ENCODE peak calls at places on chromosomes 16 and 17, in seven cellular contexts. L, W, F, R, X, D and J are unnamed samples.

GRCh38 chr16:85523602-85524364 is 89.3 kb upstream of the GSE1 start:
- DNase-seq in R (no peak), D (peak), W (peak), X (no peak), L (no peak), F (peak), J (no peak)

GRCh38 chr17:38728290-38728831 is 1.8 kb upstream of the CISD3 start:
- DNase-seq in F (no peak), D (no peak), W (no peak), X (no peak), R (peak), L (no peak), J (no peak)

GRCh38 chr16:27414803-27415431 is 12.9 kb downstream of the IL21R start:
- DNase-seq in D (no peak), R (no peak), X (no peak), F (no peak), L (no peak), W (no peak), J (no peak)

GRCh38 chr16:86892509-86892908 is 314.2 kb downstream of the FOXL1 start:
- DNase-seq in R (no peak), D (no peak), W (no peak), F (no peak), X (no peak), L (no peak), J (no peak)

GRCh38 chr16:86432048-86432447 is 78.3 kb upstream of the FOXF1 start:
- DNase-seq in D (no peak), R (no peak), X (no peak), L (no peak), W (no peak), F (no peak), J (no peak)

GRCh38 chr17:38730526-38731379 is 612 bp downstream of the CISD3 start:
- DNase-seq in W (peak), R (peak), L (peak), X (peak), D (peak), F (peak), J (peak)

GRCh38 chr17:40518401-40519088 is 17.1 kb upstream of the TNS4 start:
- DNase-seq in F (peak), D (peak), X (no peak), L (peak), R (no peak), W (peak), J (no peak)

GRCh38 chr16:35881654-35882053 is 2422.2 kb downstream of the TP53TG3F start:
- DNase-seq in L (no peak), F (no peak), W (no peak), R (no peak), D (no peak), X (no peak), J (no peak)

GRCh38 chr16:47826070-47826469 is 329.7 kb downstream of the ABCC12 start:
- DNase-seq in F (no peak), W (no peak), R (no peak), X (no peak), L (no peak), D (no peak), J (no peak)

GRCh38 chr16:77582956-77583355 is 139.4 kb upstream of the NUDT7 start:
- DNase-seq in R (no peak), F (no peak), L (no peak), D (peak), X (no peak), W (no peak), J (no peak)

GRCh38 chr17:72560303-72561247 is 439.8 kb downstream of the SOX9 start:
- DNase-seq in W (peak), R (peak), L (peak), D (peak), F (peak), X (peak), J (no peak)

GRCh38 chr16:12900599-12901203 is 697 bp upstream of the SHISA9 start:
- DNase-seq in L (no peak), R (no peak), F (no peak), X (peak), W (no peak), D (peak), J (no peak)

GRCh38 chr16:79810449-79811189 is 210.1 kb upstream of the MAF start:
- DNase-seq in D (peak), L (no peak), F (no peak), R (no peak), W (peak), X (no peak), J (no peak)

GRCh38 chr17:62892069-62892675 is 73.9 kb upstream of the TANC2 start:
- DNase-seq in R (no peak), L (peak), W (no peak), D (no peak), X (no peak), F (peak), J (no peak)

GRCh38 chr16:57380671-57381462 is 8.6 kb downstream of the CX3CL1 start:
- DNase-seq in L (peak), X (no peak), F (peak), R (peak), D (peak), W (peak), J (no peak)